ENCODE peak calls at places on chromosomes 4 and X, in four cellular contexts. R is spleen, S is tibial nerve, F is ovary. T is an unnamed sample.

GRCh38 chrX:110665636-110666035 is 130.0 kb downstream of the CHRDL1 start:
- DNase-seq in R (no peak), S (peak), F (no peak), T (no peak)

GRCh38 chrX:64977051-64977450 is 801 bp upstream of the ZC4H2 start:
- DNase-seq in R (no peak), S (no peak), F (no peak), T (no peak)

GRCh38 chr4:120452006-120452405 is 385.4 kb upstream of the MAD2L1 start:
- DNase-seq in R (no peak), S (no peak), F (no peak), T (no peak)

GRCh38 chr4:111982089-111982488 is 163.2 kb upstream of the FAM241A start:
- DNase-seq in R (no peak), S (no peak), F (no peak), T (no peak)

GRCh38 chr4:116599859-116600258 is 485.5 kb downstream of the TRAM1L1 start:
- DNase-seq in R (peak), S (no peak), F (peak), T (no peak)

GRCh38 chr4:93828830-93829530 is 427 bp downstream of the ATOH1 start:
- DNase-seq in R (no peak), S (no peak), F (no peak), T (no peak)

GRCh38 chrX:68571292-68572256 is 72.7 kb downstream of the YIPF6 start:
- DNase-seq in R (no peak), S (no peak), F (no peak), T (no peak)

GRCh38 chrX:52280812-52281211 is 88.0 kb upstream of the XAGE2 start:
- DNase-seq in R (no peak), S (no peak), F (no peak), T (no peak)

GRCh38 chrX:39456894-39457600 is 640.7 kb downstream of the BCOR start:
- DNase-seq in R (no peak), S (no peak), F (no peak), T (no peak)

GRCh38 chrX:18676470-18676869 is 4.6 kb upstream of the RS1 start:
- DNase-seq in R (no peak), S (no peak), F (peak), T (no peak)

GRCh38 chr4:19317377-19317776 is 934.3 kb upstream of the SLIT2 start:
- DNase-seq in R (no peak), S (no peak), F (no peak), T (no peak)

GRCh38 chrX:70479970-70480659 is 35.5 kb downstream of the DLG3 start:
- DNase-seq in R (no peak), S (no peak), F (no peak), T (peak)

GRCh38 chrX:27354021-27354420 is 109.1 kb downstream of the PPP4R3C start:
- DNase-seq in R (no peak), S (no peak), F (no peak), T (no peak)

GRCh38 chrX:150683112-150683511 is 10.1 kb upstream of the MTMR1 start:
- DNase-seq in R (no peak), S (no peak), F (no peak), T (no peak)

GRCh38 chrX:22135994-22136684 is 104.0 kb downstream of the PHEX start:
- DNase-seq in R (no peak), S (peak), F (no peak), T (no peak)

GRCh38 chr4:83780334-83780733 is 244.4 kb downstream of the GPAT3 start:
- DNase-seq in R (no peak), S (no peak), F (no peak), T (no peak)

GRCh38 chrX:75230296-75230695 is 43.6 kb upstream of the UPRT start:
- DNase-seq in R (no peak), S (no peak), F (no peak), T (no peak)

GRCh38 chrX:46279925-46280313 is 265.3 kb downstream of the ZNF674 start:
- DNase-seq in R (no peak), S (no peak), F (no peak), T (no peak)

GRCh38 chr4:184268574-184269160 is 51.0 kb upstream of the ENPP6 start:
- DNase-seq in R (no peak), S (no peak), F (no peak), T (no peak)

GRCh38 chr4:164937576-164938270 is 39.7 kb downstream of the TRIM61 start:
- DNase-seq in R (no peak), S (peak), F (peak), T (no peak)

DNA sequence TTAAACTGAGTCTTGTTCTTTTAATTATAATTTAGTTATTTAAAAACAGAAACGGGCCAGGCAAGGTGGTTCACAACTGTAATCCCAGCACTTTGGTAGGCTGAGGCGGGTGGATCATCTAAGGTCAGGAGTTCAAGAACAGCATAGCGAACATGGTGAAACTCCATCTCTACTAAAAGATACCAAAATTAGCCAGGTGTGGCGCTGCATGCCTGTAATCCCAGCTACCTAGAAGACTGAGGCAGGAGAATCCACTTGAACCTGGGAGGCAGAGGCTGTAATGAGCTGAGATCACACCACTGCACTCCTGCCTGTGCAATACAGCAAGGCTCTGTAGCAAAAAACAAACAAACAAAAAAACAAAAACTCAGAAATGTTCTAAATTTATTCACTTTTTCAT is 852.9 kb downstream of the TECRL start:
- DNase-seq in R (no peak), S (no peak), F (no peak), T (no peak)
- TF ChIP-seq CTCF in R (no peak), S (no peak), F (no peak), T (no peak)

DNA sequence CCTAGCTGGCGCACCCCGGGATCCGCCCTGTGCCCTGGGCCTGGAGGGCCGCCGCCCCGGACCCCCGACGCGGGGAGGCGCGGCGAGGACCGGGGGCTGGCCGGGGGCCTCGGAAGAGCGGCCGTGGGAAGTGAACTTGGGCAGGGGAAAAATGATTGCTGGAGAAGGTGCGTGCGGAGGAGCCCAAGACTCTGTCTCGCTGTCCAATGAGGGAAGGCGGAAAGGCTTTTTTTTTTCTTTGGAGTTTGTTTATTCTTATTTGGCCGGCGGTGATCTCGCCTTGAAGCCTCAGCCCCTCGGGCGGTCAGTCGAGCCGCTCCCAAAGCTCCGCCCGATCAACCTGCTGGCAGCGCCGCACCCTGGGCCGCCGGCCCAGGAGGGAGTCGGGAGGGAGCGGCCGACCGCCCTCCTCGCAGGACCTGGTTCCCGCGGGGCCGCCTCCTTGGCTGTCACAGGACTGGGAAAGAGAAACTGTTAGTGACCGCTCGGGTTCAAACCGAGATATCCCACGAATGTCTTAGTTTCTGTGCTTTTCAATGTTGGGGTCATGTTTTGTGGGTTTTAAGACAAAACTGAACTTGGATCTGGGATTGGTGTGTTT is 2.5 kb downstream of the CPEB2 start:
- DNase-seq in R (peak), S (peak), F (peak), T (peak)
- TF ChIP-seq POLR2A in R (no peak), S (peak), F (peak), T (peak)

GRCh38 chr4:188307591-188307990 is 168.3 kb downstream of the TRIML1 start:
- DNase-seq in R (no peak), S (no peak), F (no peak), T (no peak)

GRCh38 chr4:188308142-188308541 is 168.9 kb downstream of the TRIML1 start:
- DNase-seq in R (no peak), S (no peak), F (no peak), T (no peak)

GRCh38 chr4:188305690-188306089 is 166.4 kb downstream of the TRIML1 start:
- DNase-seq in R (no peak), S (no peak), F (no peak), T (no peak)
- H3K27ac ChIP-seq in R (no peak), S (no peak), F (no peak), T (no peak)

DNA sequence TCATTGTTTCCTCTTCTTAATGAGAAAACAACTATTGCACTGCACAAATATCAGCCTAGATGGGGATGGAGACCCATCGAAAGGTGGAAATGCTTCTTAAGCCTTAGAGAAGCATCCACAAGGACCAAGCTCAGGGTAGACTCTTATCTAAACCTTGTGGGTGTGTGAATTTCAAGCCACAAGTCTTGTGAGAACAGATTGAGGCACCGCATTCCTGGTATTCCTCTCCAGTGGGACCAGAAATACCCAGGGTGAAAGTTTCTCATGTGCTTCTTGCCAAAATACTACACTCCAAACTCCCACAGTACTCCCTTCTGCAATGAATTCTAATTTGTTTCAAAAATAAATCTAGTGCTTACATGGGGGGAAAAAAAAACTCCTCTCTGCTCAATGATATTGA is 375.6 kb downstream of the PDGFC start:
- DNase-seq in R (no peak), S (no peak), F (no peak), T (no peak)
- TF ChIP-seq CTCF in R (no peak), S (no peak), F (no peak), T (no peak)

GRCh38 chr4:336893-337142 is 796 bp upstream of the ZNF141 start:
- DNase-seq in R (no peak), S (no peak), F (no peak), T (no peak)

GRCh38 chr4:338759-339097 is 1.1 kb downstream of the ZNF141 start:
- DNase-seq in R (peak), S (no peak), F (peak), T (no peak)

GRCh38 chr4:337932-338758 is 531 bp downstream of the ZNF141 start:
- DNase-seq in R (peak), S (peak), F (peak), T (peak)

GRCh38 chr4:336099-336892 is 1.3 kb upstream of the ZNF141 start:
- DNase-seq in R (peak), S (peak), F (peak), T (peak)

DNA sequence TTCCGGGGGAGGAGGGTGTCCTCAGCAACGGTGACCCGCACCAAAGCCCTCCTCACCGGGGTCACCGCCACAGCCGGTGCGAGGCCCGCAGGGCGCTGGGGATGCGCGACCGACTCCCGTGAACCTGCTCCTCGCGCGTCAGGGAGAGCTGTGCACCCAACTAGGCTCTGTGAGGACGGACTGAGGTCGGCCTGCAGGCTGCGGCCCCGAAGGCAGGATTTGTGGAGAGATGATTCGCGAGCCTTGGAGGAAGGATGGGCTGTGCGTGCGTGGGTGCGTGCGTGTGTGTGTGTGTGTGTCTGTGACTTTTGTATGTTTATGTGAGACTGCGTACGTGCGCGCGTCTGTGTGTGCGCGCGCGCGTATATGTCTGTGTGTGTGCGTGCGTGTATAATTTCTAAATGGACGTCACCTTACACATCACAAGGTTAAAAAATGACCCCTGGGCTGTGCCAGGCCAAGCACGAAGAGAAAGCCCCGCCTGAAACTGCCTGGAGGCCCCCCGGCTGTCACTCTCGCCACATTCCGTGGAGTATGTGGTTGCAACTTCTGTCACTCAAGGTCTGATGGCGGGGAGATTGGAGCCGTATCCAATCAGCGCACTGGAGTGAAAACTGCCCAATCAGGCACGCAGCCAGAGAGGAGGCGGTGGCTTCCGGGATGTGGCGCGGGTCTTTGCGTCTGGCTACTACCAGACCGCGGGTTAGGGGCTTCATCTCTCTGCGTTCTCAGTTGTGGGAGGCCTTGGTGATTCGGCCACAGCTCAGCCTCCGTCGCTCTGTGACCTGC is at the start of gene ZNF141:
- DNase-seq in R (peak), S (peak), F (peak), T (peak)
- TF ChIP-seq POLR2A in R (no peak), S (peak), F (peak), T (peak)

T was measured in Peyer's patch.